ENCODE peak calls at places on chromosomes 6 and 20, in eight cellular contexts. One of them, this sample, is unnamed.

GRCh38 chr6:15254074-15254975 is 8.5 kb downstream of the JARID2 start:
- DNase-seq in CD8-positive, alpha-beta T cell: no peak
- DNase-seq in K562: no peak
- DNase-seq in left lung: no peak
- DNase-seq in fibroblast of lung: peak; percentile 33
- DNase-seq in mesenchymal stem cell: peak; percentile 41
- DNase-seq in stomach: peak; percentile 47
- DNase-seq in heart left ventricle: no peak
- DNase-seq in this sample: peak; percentile 41

GRCh38 chr6:13285705-13286104 is 42.6 kb downstream of the TBC1D7 start:
- DNase-seq in CD8-positive, alpha-beta T cell: no peak
- DNase-seq in left lung: no peak
- DNase-seq in K562: no peak
- DNase-seq in fibroblast of lung: no peak
- DNase-seq in mesenchymal stem cell: no peak
- DNase-seq in heart left ventricle: no peak
- DNase-seq in stomach: no peak
- DNase-seq in this sample: no peak

GRCh38 chr6:170099387-170099786 is 191.5 kb downstream of the DLL1 start:
- DNase-seq in CD8-positive, alpha-beta T cell: no peak
- DNase-seq in stomach: peak; percentile 13
- DNase-seq in left lung: peak; percentile 18
- DNase-seq in K562: no peak
- DNase-seq in mesenchymal stem cell: no peak
- DNase-seq in heart left ventricle: peak; percentile 12
- DNase-seq in fibroblast of lung: no peak
- DNase-seq in this sample: no peak

GRCh38 chr6:15901141-15902115 is 227.5 kb upstream of the MYLIP start:
- DNase-seq in CD8-positive, alpha-beta T cell: no peak
- DNase-seq in K562: no peak
- DNase-seq in mesenchymal stem cell: peak; percentile 26
- DNase-seq in fibroblast of lung: no peak
- DNase-seq in heart left ventricle: no peak
- DNase-seq in stomach: no peak
- DNase-seq in left lung: peak; percentile 45
- DNase-seq in this sample: peak; percentile 75

GRCh38 chr6:47061631-47062300 is 19.6 kb upstream of the ADGRF1 start:
- DNase-seq in heart left ventricle: peak; percentile 31
- DNase-seq in stomach: no peak
- DNase-seq in K562: no peak
- DNase-seq in CD8-positive, alpha-beta T cell: no peak
- DNase-seq in mesenchymal stem cell: peak; percentile 43
- DNase-seq in left lung: no peak
- DNase-seq in fibroblast of lung: no peak
- DNase-seq in this sample: no peak

GRCh38 chr20:36856196-36856595 is 19.7 kb upstream of the TLDC2 start:
- DNase-seq in CD8-positive, alpha-beta T cell: no peak
- DNase-seq in heart left ventricle: no peak
- DNase-seq in K562: no peak
- DNase-seq in mesenchymal stem cell: no peak
- DNase-seq in stomach: no peak
- DNase-seq in left lung: no peak
- DNase-seq in fibroblast of lung: peak; percentile 33
- DNase-seq in this sample: no peak

GRCh38 chr6:61894536-61894935 is 391.5 kb downstream of the KHDRBS2 start:
- DNase-seq in K562: no peak
- DNase-seq in heart left ventricle: no peak
- DNase-seq in left lung: no peak
- DNase-seq in stomach: no peak
- DNase-seq in CD8-positive, alpha-beta T cell: no peak
- DNase-seq in fibroblast of lung: no peak
- DNase-seq in mesenchymal stem cell: no peak
- DNase-seq in this sample: no peak

GRCh38 chr6:150452642-150453243 is 83.9 kb downstream of the IYD start:
- DNase-seq in heart left ventricle: peak; percentile 77
- DNase-seq in mesenchymal stem cell: no peak
- DNase-seq in left lung: peak; percentile 66
- DNase-seq in fibroblast of lung: no peak
- DNase-seq in K562: no peak
- DNase-seq in CD8-positive, alpha-beta T cell: no peak
- DNase-seq in stomach: no peak
- DNase-seq in this sample: no peak

GRCh38 chr20:53786071-53786444 is 192.4 kb upstream of the ZNF217 start:
- DNase-seq in left lung: no peak
- DNase-seq in stomach: no peak
- DNase-seq in CD8-positive, alpha-beta T cell: no peak
- DNase-seq in mesenchymal stem cell: no peak
- DNase-seq in heart left ventricle: no peak
- DNase-seq in fibroblast of lung: no peak
- DNase-seq in K562: no peak
- DNase-seq in this sample: peak; percentile 72

GRCh38 chr6:97870273-97870672 is 587.3 kb upstream of the MMS22L start:
- DNase-seq in stomach: no peak
- DNase-seq in CD8-positive, alpha-beta T cell: no peak
- DNase-seq in K562: no peak
- DNase-seq in heart left ventricle: no peak
- DNase-seq in mesenchymal stem cell: no peak
- DNase-seq in fibroblast of lung: no peak
- DNase-seq in left lung: no peak
- DNase-seq in this sample: no peak

GRCh38 chr6:147322299-147323162 is 118.3 kb downstream of the STXBP5 start:
- DNase-seq in K562: no peak
- DNase-seq in fibroblast of lung: peak; percentile 78
- DNase-seq in mesenchymal stem cell: peak; percentile 13
- DNase-seq in heart left ventricle: no peak
- DNase-seq in stomach: no peak
- DNase-seq in left lung: no peak
- DNase-seq in CD8-positive, alpha-beta T cell: no peak
- DNase-seq in this sample: peak; percentile 35

GRCh38 chr6:701696-702479 is 8.9 kb upstream of the EXOC2 start:
- DNase-seq in K562: no peak
- DNase-seq in left lung: no peak
- DNase-seq in heart left ventricle: no peak
- DNase-seq in mesenchymal stem cell: no peak
- DNase-seq in stomach: no peak
- DNase-seq in CD8-positive, alpha-beta T cell: no peak
- DNase-seq in fibroblast of lung: no peak
- DNase-seq in this sample: no peak

GRCh38 chr6:22784611-22785010 is 215.2 kb downstream of the HDGFL1 start:
- DNase-seq in K562: no peak
- DNase-seq in stomach: no peak
- DNase-seq in fibroblast of lung: peak; percentile 40
- DNase-seq in CD8-positive, alpha-beta T cell: no peak
- DNase-seq in mesenchymal stem cell: no peak
- DNase-seq in left lung: no peak
- DNase-seq in heart left ventricle: no peak
- DNase-seq in this sample: no peak

GRCh38 chr6:136326038-136326561 is 36.5 kb upstream of the BCLAF1 start:
- DNase-seq in heart left ventricle: no peak
- DNase-seq in K562: no peak
- DNase-seq in fibroblast of lung: peak; percentile 75
- DNase-seq in stomach: no peak
- DNase-seq in left lung: no peak
- DNase-seq in CD8-positive, alpha-beta T cell: no peak
- DNase-seq in mesenchymal stem cell: peak; percentile 51
- DNase-seq in this sample: peak; percentile 27

GRCh38 chr6:107264357-107264831 is 149.1 kb upstream of the BEND3 start:
- DNase-seq in CD8-positive, alpha-beta T cell: no peak
- DNase-seq in K562: no peak
- DNase-seq in fibroblast of lung: peak; percentile 70
- DNase-seq in stomach: no peak
- DNase-seq in mesenchymal stem cell: peak; percentile 90
- DNase-seq in left lung: no peak
- DNase-seq in heart left ventricle: no peak
- DNase-seq in this sample: peak; percentile 80

GRCh38 chr20:4406627-4407026 is 315.1 kb upstream of the PRND start:
- DNase-seq in stomach: no peak
- DNase-seq in mesenchymal stem cell: peak; percentile 35
- DNase-seq in CD8-positive, alpha-beta T cell: no peak
- DNase-seq in left lung: no peak
- DNase-seq in K562: no peak
- DNase-seq in heart left ventricle: no peak
- DNase-seq in fibroblast of lung: peak; percentile 84
- DNase-seq in this sample: peak; percentile 59

GRCh38 chr6:72521684-72522083 is 100.2 kb upstream of the KCNQ5 start:
- DNase-seq in K562: no peak
- DNase-seq in heart left ventricle: no peak
- DNase-seq in CD8-positive, alpha-beta T cell: no peak
- DNase-seq in mesenchymal stem cell: no peak
- DNase-seq in stomach: no peak
- DNase-seq in left lung: no peak
- DNase-seq in fibroblast of lung: no peak
- DNase-seq in this sample: no peak

GRCh38 chr20:43372051-43372450 is 85.6 kb upstream of the SRSF6 start:
- DNase-seq in mesenchymal stem cell: no peak
- DNase-seq in CD8-positive, alpha-beta T cell: no peak
- DNase-seq in fibroblast of lung: peak; percentile 5
- DNase-seq in K562: no peak
- DNase-seq in stomach: no peak
- DNase-seq in heart left ventricle: no peak
- DNase-seq in left lung: no peak
- DNase-seq in this sample: no peak

DNA sequence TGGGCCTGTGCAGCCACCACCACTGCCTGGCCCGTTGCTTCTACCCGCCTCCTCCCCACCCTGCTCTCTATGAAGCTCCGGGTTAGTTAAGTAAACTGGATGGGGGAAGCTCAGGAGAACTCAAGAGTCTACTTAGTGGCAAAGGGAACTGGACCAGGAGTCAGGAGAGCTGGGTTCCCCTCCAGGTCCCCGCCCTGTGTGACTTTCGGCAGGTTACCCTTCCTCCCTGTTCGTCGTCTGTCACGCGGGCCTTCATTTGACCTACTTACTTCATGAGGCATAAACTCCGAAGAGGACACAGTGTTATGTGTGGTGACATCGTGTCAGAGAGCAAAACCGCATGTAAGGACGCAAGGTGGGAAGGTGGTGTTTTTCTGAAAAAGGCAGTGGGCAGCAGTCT is 75.3 kb downstream of the TCP11 start:
- DNase-seq in stomach: no peak
- DNase-seq in mesenchymal stem cell: no peak
- DNase-seq in left lung: no peak
- DNase-seq in K562: no peak
- DNase-seq in fibroblast of lung: no peak
- DNase-seq in CD8-positive, alpha-beta T cell: no peak
- DNase-seq in heart left ventricle: no peak
- DNase-seq in this sample: no peak
- H3K4me1 ChIP-seq in stomach: peaks cover 17% of the 10 kb centered on the region
- H3K4me1 ChIP-seq in mesenchymal stem cell: peaks cover 6% of the 10 kb centered on the region
- H3K4me1 ChIP-seq in left lung: no peaks in the 10 kb centered on the region
- H3K4me1 ChIP-seq in K562: peaks cover 3% of the 10 kb centered on the region
- H3K4me1 ChIP-seq in fibroblast of lung: no peaks in the 10 kb centered on the region
- H3K4me1 ChIP-seq in CD8-positive, alpha-beta T cell: no peaks in the 10 kb centered on the region
- H3K4me1 ChIP-seq in heart left ventricle: peaks cover 22% of the 10 kb centered on the region
- H3K4me1 ChIP-seq in this sample: no peaks in the 10 kb centered on the region

DNA sequence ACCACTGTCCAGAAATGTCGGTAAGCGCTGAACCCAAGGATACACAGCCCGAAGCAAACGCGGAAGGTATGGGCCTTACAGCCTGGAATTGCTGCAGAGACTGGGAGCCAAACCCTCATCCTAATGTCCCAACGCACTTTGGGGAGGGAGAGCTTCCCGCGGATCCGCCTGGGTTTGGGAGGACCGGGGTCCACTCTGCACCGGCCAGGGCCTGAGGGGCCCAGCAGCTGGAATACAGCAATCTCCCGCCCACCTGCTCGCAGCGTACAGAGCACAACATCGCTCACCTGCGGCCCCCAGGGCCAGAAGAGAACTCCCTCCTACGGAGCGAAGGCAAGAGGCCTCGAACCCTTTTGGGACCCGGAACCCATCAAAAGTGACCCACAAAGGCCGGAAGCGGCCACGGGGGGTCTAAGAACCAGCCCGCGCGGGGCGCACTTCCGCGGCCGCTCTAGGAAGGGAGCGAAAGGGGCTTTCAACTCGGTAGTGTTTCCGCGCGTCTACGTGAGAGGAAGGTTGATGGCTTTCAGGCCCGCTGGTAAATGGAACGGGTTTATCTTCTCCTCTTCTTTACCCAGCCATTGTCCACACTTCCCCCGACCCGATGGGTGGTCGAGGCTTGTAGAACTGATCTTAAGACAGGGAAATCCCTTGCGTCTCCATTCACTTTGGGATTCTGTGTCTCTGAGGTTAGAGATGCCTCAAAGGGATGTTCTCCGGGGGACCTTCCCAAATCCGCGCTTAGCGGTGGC is at the start of gene ZSCAN12:
- DNase-seq in heart left ventricle: peak; percentile 82
- DNase-seq in stomach: peak; percentile 78
- DNase-seq in left lung: peak; percentile 83
- DNase-seq in fibroblast of lung: peak; percentile 94
- DNase-seq in mesenchymal stem cell: peak; percentile 90
- DNase-seq in CD8-positive, alpha-beta T cell: peak; percentile 76
- DNase-seq in K562: peak; percentile 91
- DNase-seq in this sample: peak; percentile 77
- H3K27ac ChIP-seq in heart left ventricle: peak within 1 kb of the TSS; percentile 75
- H3K27ac ChIP-seq in stomach: peak within 1 kb of the TSS; percentile 1
- H3K27ac ChIP-seq in left lung: peak within 1 kb of the TSS; percentile 45
- H3K27ac ChIP-seq in fibroblast of lung: peak within 1 kb of the TSS; percentile 88
- H3K27ac ChIP-seq in mesenchymal stem cell: peak within 1 kb of the TSS; percentile 79
- H3K27ac ChIP-seq in CD8-positive, alpha-beta T cell: peak within 1 kb of the TSS; percentile 73
- H3K27ac ChIP-seq in K562: peak within 1 kb of the TSS; percentile 80
- H3K27ac ChIP-seq in this sample: peak within 1 kb of the TSS; percentile 63

GRCh38 chr20:17395729-17396128 is 135.4 kb downstream of the BFSP1 start:
- DNase-seq in left lung: no peak
- DNase-seq in CD8-positive, alpha-beta T cell: no peak
- DNase-seq in stomach: no peak
- DNase-seq in mesenchymal stem cell: no peak
- DNase-seq in heart left ventricle: no peak
- DNase-seq in K562: no peak
- DNase-seq in fibroblast of lung: no peak
- DNase-seq in this sample: no peak
- H3K27me3 ChIP-seq in left lung: no peaks in the 10 kb centered on the region
- H3K27me3 ChIP-seq in CD8-positive, alpha-beta T cell: no peaks in the 10 kb centered on the region
- H3K27me3 ChIP-seq in stomach: no peaks in the 10 kb centered on the region
- H3K27me3 ChIP-seq in mesenchymal stem cell: peaks cover 14% of the 10 kb centered on the region
- H3K27me3 ChIP-seq in heart left ventricle: no peaks in the 10 kb centered on the region
- H3K27me3 ChIP-seq in K562: no peaks in the 10 kb centered on the region
- H3K27me3 ChIP-seq in fibroblast of lung: no peaks in the 10 kb centered on the region
- H3K27me3 ChIP-seq in this sample: no peaks in the 10 kb centered on the region

GRCh38 chr20:45347297-45347935 is 808 bp downstream of the SDC4 start:
- DNase-seq in heart left ventricle: no peak
- DNase-seq in K562: no peak
- DNase-seq in stomach: peak; percentile 36
- DNase-seq in fibroblast of lung: no peak
- DNase-seq in CD8-positive, alpha-beta T cell: no peak
- DNase-seq in left lung: no peak
- DNase-seq in mesenchymal stem cell: no peak
- DNase-seq in this sample: no peak

GRCh38 chr20:45346291-45346718 is 1.9 kb downstream of the SDC4 start:
- DNase-seq in left lung: no peak
- DNase-seq in CD8-positive, alpha-beta T cell: no peak
- DNase-seq in K562: no peak
- DNase-seq in mesenchymal stem cell: no peak
- DNase-seq in stomach: no peak
- DNase-seq in fibroblast of lung: no peak
- DNase-seq in heart left ventricle: no peak
- DNase-seq in this sample: no peak

GRCh38 chr20:45346851-45347250 is 1.4 kb downstream of the SDC4 start:
- DNase-seq in left lung: no peak
- DNase-seq in fibroblast of lung: no peak
- DNase-seq in stomach: no peak
- DNase-seq in CD8-positive, alpha-beta T cell: no peak
- DNase-seq in mesenchymal stem cell: no peak
- DNase-seq in K562: no peak
- DNase-seq in heart left ventricle: no peak
- DNase-seq in this sample: no peak

GRCh38 chr20:45350217-45350616 is 2.0 kb upstream of the SDC4 start:
- DNase-seq in K562: no peak
- DNase-seq in fibroblast of lung: no peak
- DNase-seq in mesenchymal stem cell: no peak
- DNase-seq in left lung: no peak
- DNase-seq in heart left ventricle: no peak
- DNase-seq in CD8-positive, alpha-beta T cell: no peak
- DNase-seq in stomach: no peak
- DNase-seq in this sample: no peak

GRCh38 chr20:45347936-45348809 is at the start of gene SDC4:
- DNase-seq in mesenchymal stem cell: peak; percentile 73
- DNase-seq in left lung: peak; percentile 64
- DNase-seq in stomach: peak; percentile 80
- DNase-seq in heart left ventricle: peak; percentile 75
- DNase-seq in K562: peak; percentile 87
- DNase-seq in fibroblast of lung: peak; percentile 62
- DNase-seq in CD8-positive, alpha-beta T cell: no peak
- DNase-seq in this sample: peak; percentile 35
- H3K4me1 ChIP-seq in mesenchymal stem cell: peaks cover 31% of the 10 kb centered on the region
- H3K4me1 ChIP-seq in left lung: peaks cover 24% of the 10 kb centered on the region
- H3K4me1 ChIP-seq in stomach: peaks cover 57% of the 10 kb centered on the region
- H3K4me1 ChIP-seq in heart left ventricle: peaks cover 40% of the 10 kb centered on the region
- H3K4me1 ChIP-seq in K562: peaks cover 27% of the 10 kb centered on the region
- H3K4me1 ChIP-seq in fibroblast of lung: peaks cover 14% of the 10 kb centered on the region
- H3K4me1 ChIP-seq in CD8-positive, alpha-beta T cell: peaks cover 7% of the 10 kb centered on the region
- H3K4me1 ChIP-seq in this sample: peaks cover 34% of the 10 kb centered on the region

This sample was measured in foreskin keratinocyte.